ENCODE peak calls at places on chromosomes 13 and 19, in five cellular contexts. One of them, this sample, is unnamed.
A peak's percentile ranks its signal among the peaks of the same experiment; 100 is the strongest.

GRCh38 chr19:49843265-49843664 is 7.7 kb upstream of the PTOV1 start:
- DNase-seq in brain microvascular endothelial cell: no peak
- DNase-seq in tibial artery: no peak
- DNase-seq in breast epithelium: no peak
- DNase-seq in neuronal stem cell: no peak
- DNase-seq in this sample: no peak

GRCh38 chr13:25149670-25150069 is 22.4 kb downstream of the AMER2 start:
- DNase-seq in breast epithelium: no peak
- DNase-seq in neuronal stem cell: no peak
- DNase-seq in brain microvascular endothelial cell: no peak
- DNase-seq in tibial artery: no peak
- DNase-seq in this sample: no peak

GRCh38 chr19:51294977-51295375 is 16.5 kb upstream of the IGLON5 start:
- DNase-seq in breast epithelium: no peak
- DNase-seq in neuronal stem cell: no peak
- DNase-seq in brain microvascular endothelial cell: no peak
- DNase-seq in tibial artery: no peak
- DNase-seq in this sample: no peak

GRCh38 chr19:16338470-16339360 is 14.1 kb downstream of the KLF2 start:
- DNase-seq in brain microvascular endothelial cell: peak; percentile 95
- DNase-seq in tibial artery: no peak
- DNase-seq in neuronal stem cell: no peak
- DNase-seq in breast epithelium: peak; percentile 49
- DNase-seq in this sample: no peak

GRCh38 chr13:59112375-59112774 is 1051.4 kb downstream of the DIAPH3 start:
- DNase-seq in neuronal stem cell: no peak
- DNase-seq in tibial artery: no peak
- DNase-seq in breast epithelium: no peak
- DNase-seq in brain microvascular endothelial cell: peak; percentile 99
- DNase-seq in this sample: no peak

GRCh38 chr19:28920269-28921066 is 292.5 kb downstream of the UQCRFS1 start:
- DNase-seq in tibial artery: no peak
- DNase-seq in brain microvascular endothelial cell: no peak
- DNase-seq in neuronal stem cell: peak; percentile 5
- DNase-seq in breast epithelium: no peak
- DNase-seq in this sample: no peak

GRCh38 chr19:35357867-35358573 is at the start of gene FFAR3:
- DNase-seq in breast epithelium: no peak
- DNase-seq in neuronal stem cell: no peak
- DNase-seq in brain microvascular endothelial cell: no peak
- DNase-seq in tibial artery: peak; percentile 69
- DNase-seq in this sample: no peak

GRCh38 chr13:76921516-76921915 is 26.8 kb upstream of the ACOD1 start:
- DNase-seq in neuronal stem cell: no peak
- DNase-seq in tibial artery: no peak
- DNase-seq in breast epithelium: no peak
- DNase-seq in brain microvascular endothelial cell: no peak
- DNase-seq in this sample: no peak

GRCh38 chr13:50910483-50910805 is 853 bp downstream of the RNASEH2B start:
- DNase-seq in tibial artery: peak; percentile 77
- DNase-seq in breast epithelium: no peak
- DNase-seq in neuronal stem cell: peak; percentile 29
- DNase-seq in brain microvascular endothelial cell: no peak
- DNase-seq in this sample: no peak

GRCh38 chr13:75518439-75519088 is 19.1 kb downstream of the COMMD6 start:
- DNase-seq in neuronal stem cell: no peak
- DNase-seq in brain microvascular endothelial cell: no peak
- DNase-seq in breast epithelium: no peak
- DNase-seq in tibial artery: no peak
- DNase-seq in this sample: no peak

GRCh38 chr19:46466536-46467199 is 4.7 kb downstream of the PNMA8A start:
- DNase-seq in breast epithelium: no peak
- DNase-seq in tibial artery: peak; percentile 69
- DNase-seq in brain microvascular endothelial cell: peak; percentile 75
- DNase-seq in neuronal stem cell: no peak
- DNase-seq in this sample: no peak

GRCh38 chr13:73602295-73602694 is 531.9 kb downstream of the KLF12 start:
- DNase-seq in tibial artery: no peak
- DNase-seq in breast epithelium: no peak
- DNase-seq in neuronal stem cell: no peak
- DNase-seq in brain microvascular endothelial cell: peak; percentile 2
- DNase-seq in this sample: no peak

GRCh38 chr13:33126909-33127607 is 110.8 kb downstream of the KL start:
- DNase-seq in brain microvascular endothelial cell: no peak
- DNase-seq in neuronal stem cell: no peak
- DNase-seq in tibial artery: no peak
- DNase-seq in breast epithelium: no peak
- DNase-seq in this sample: no peak

GRCh38 chr19:50268046-50268445 is 61.1 kb downstream of the KCNC3 start:
- DNase-seq in tibial artery: no peak
- DNase-seq in neuronal stem cell: no peak
- DNase-seq in brain microvascular endothelial cell: no peak
- DNase-seq in breast epithelium: no peak
- DNase-seq in this sample: no peak

GRCh38 chr19:4277051-4277700 is 1.9 kb upstream of the SHD start:
- DNase-seq in brain microvascular endothelial cell: no peak
- DNase-seq in neuronal stem cell: no peak
- DNase-seq in breast epithelium: no peak
- DNase-seq in tibial artery: no peak
- DNase-seq in this sample: no peak

GRCh38 chr19:38852231-38853044 is 2.7 kb upstream of the HNRNPL start:
- DNase-seq in tibial artery: peak; percentile 83
- DNase-seq in brain microvascular endothelial cell: peak; percentile 43
- DNase-seq in breast epithelium: peak; percentile 60
- DNase-seq in neuronal stem cell: no peak
- DNase-seq in this sample: peak; percentile 61

GRCh38 chr13:33363328-33363727 is 77.8 kb upstream of the STARD13 start:
- DNase-seq in tibial artery: no peak
- DNase-seq in breast epithelium: no peak
- DNase-seq in brain microvascular endothelial cell: no peak
- DNase-seq in neuronal stem cell: no peak
- DNase-seq in this sample: no peak

GRCh38 chr19:16062789-16063188 is 13.5 kb upstream of the TPM4 start:
- DNase-seq in brain microvascular endothelial cell: no peak
- DNase-seq in breast epithelium: no peak
- DNase-seq in tibial artery: no peak
- DNase-seq in neuronal stem cell: no peak
- DNase-seq in this sample: no peak

GRCh38 chr19:7371001-7371400 is 22.3 kb downstream of the ARHGEF18 start:
- DNase-seq in tibial artery: no peak
- DNase-seq in breast epithelium: no peak
- DNase-seq in neuronal stem cell: no peak
- DNase-seq in brain microvascular endothelial cell: no peak
- DNase-seq in this sample: no peak
- H3K27ac ChIP-seq in tibial artery: no peak overlapping the region
- H3K27ac ChIP-seq in breast epithelium: no peak overlapping the region
- H3K27ac ChIP-seq in neuronal stem cell: no peak overlapping the region
- H3K27ac ChIP-seq in brain microvascular endothelial cell: no peak overlapping the region
- H3K27ac ChIP-seq in this sample: no peak overlapping the region

GRCh38 chr13:40611004-40611403 is 55.4 kb downstream of the FOXO1 start:
- DNase-seq in neuronal stem cell: no peak
- DNase-seq in brain microvascular endothelial cell: no peak
- DNase-seq in tibial artery: no peak
- DNase-seq in breast epithelium: no peak
- DNase-seq in this sample: no peak
- H3K27ac ChIP-seq in neuronal stem cell: no peak overlapping the region
- H3K27ac ChIP-seq in brain microvascular endothelial cell: no peak overlapping the region
- H3K27ac ChIP-seq in tibial artery: no peak overlapping the region
- H3K27ac ChIP-seq in breast epithelium: peak overlapping the region; percentile 23
- H3K27ac ChIP-seq in this sample: no peak overlapping the region

DNA sequence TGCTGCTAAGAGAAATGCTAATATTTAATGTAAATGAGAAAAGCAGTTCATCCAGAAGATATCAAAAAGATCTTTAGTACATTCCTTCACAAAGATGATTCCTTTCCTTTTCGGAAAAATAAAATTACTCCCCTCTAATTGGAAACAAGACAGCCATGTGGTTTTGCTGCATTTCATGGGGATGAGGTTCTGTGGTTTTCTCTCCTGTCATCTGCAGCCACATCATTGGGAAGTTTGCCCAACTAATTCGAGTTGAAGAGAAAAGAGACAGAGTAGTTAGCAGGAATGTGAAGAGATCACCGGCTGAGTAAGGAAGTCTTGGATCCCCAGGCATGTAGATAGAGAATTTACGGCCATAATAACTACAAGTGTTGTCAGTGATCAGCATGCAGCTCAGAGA is 122.1 kb downstream of the CYSLTR2 start:
- DNase-seq in breast epithelium: no peak
- DNase-seq in tibial artery: no peak
- DNase-seq in brain microvascular endothelial cell: peak; percentile 88
- DNase-seq in neuronal stem cell: no peak
- DNase-seq in this sample: no peak
- H3K27ac ChIP-seq in breast epithelium: no peak overlapping the region
- H3K27ac ChIP-seq in tibial artery: no peak overlapping the region
- H3K27ac ChIP-seq in brain microvascular endothelial cell: no peak overlapping the region
- H3K27ac ChIP-seq in neuronal stem cell: no peak overlapping the region
- H3K27ac ChIP-seq in this sample: no peak overlapping the region

GRCh38 chr13:91357613-91358383 is 10.3 kb downstream of the MIR17HG start:
- DNase-seq in neuronal stem cell: no peak
- DNase-seq in tibial artery: no peak
- DNase-seq in breast epithelium: no peak
- DNase-seq in brain microvascular endothelial cell: no peak
- DNase-seq in this sample: no peak
- H3K27ac ChIP-seq in neuronal stem cell: no peak overlapping the region
- H3K27ac ChIP-seq in tibial artery: no peak overlapping the region
- H3K27ac ChIP-seq in breast epithelium: no peak overlapping the region
- H3K27ac ChIP-seq in brain microvascular endothelial cell: no peak overlapping the region
- H3K27ac ChIP-seq in this sample: no peak overlapping the region

GRCh38 chr13:34943675-34944634 is 1.9 kb downstream of the NBEA start:
- DNase-seq in breast epithelium: no peak
- DNase-seq in tibial artery: no peak
- DNase-seq in neuronal stem cell: no peak
- DNase-seq in brain microvascular endothelial cell: no peak
- DNase-seq in this sample: no peak

GRCh38 chr13:34942732-34943674 is 933 bp downstream of the NBEA start:
- DNase-seq in breast epithelium: no peak
- DNase-seq in brain microvascular endothelial cell: no peak
- DNase-seq in tibial artery: peak; percentile 65
- DNase-seq in neuronal stem cell: peak; percentile 52
- DNase-seq in this sample: no peak

GRCh38 chr13:34941436-34941834 is 635 bp upstream of the NBEA start:
- DNase-seq in tibial artery: no peak
- DNase-seq in neuronal stem cell: no peak
- DNase-seq in brain microvascular endothelial cell: no peak
- DNase-seq in breast epithelium: no peak
- DNase-seq in this sample: no peak

GRCh38 chr13:34939771-34940170 is 2.3 kb upstream of the NBEA start:
- DNase-seq in brain microvascular endothelial cell: no peak
- DNase-seq in neuronal stem cell: no peak
- DNase-seq in tibial artery: no peak
- DNase-seq in breast epithelium: no peak
- DNase-seq in this sample: no peak

DNA sequence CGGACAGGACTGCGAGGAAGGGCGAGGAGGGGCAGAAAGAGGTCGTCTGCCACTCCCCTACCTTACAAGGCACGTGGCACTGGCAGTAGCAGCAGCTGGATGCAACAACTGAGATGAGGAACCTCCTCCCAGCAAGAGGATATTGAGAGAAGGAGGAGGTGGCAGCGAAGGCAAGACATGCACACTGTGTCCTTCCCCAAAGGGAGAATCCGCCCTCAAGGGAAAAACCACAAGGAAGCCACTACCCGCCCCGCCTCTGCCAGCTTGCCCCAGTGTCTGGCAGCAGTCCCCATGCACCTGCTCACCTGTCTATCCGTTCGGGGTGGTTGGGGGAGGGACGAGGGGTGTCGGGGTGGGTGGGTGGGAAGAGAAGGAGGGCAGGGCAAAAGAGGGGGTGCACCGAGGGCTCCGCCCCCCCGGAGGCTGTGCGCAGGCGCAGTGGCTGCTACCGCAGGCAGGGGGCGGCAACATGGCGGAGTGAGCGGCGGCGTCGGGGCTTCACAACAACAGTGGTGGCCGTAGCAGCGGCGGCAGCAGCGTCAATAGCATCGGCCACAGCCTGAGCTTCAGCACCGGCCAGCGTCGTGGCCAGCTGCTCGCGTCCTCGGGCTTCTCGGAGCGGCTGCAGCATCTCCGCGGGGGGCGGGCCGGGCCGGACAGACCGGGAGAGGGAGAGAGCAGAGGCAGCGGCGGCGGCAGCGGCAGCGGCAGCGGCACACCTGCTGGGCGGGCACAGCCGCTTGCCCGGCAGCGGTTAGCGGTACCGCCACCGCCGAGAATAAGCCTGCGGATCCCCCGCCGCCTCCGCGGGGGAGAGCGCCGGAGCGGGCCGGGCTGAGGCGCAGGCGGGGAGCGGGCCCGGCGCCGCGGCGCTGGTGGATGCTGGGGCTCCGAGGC is at the start of gene NBEA:
- DNase-seq in neuronal stem cell: peak; percentile 85
- DNase-seq in breast epithelium: peak; percentile 63
- DNase-seq in tibial artery: peak; percentile 78
- DNase-seq in brain microvascular endothelial cell: peak; percentile 19
- DNase-seq in this sample: peak; percentile 74
- H3K27ac ChIP-seq in neuronal stem cell: peak within 1 kb of the TSS; percentile 98
- H3K27ac ChIP-seq in breast epithelium: peak within 1 kb of the TSS; percentile 88
- H3K27ac ChIP-seq in tibial artery: peak within 1 kb of the TSS; percentile 78
- H3K27ac ChIP-seq in brain microvascular endothelial cell: no peak within 1 kb of the TSS
- H3K27ac ChIP-seq in this sample: peak within 1 kb of the TSS; percentile 55

GRCh38 chr19:14525729-14526128 is 3.7 kb upstream of the TECR start:
- DNase-seq in tibial artery: no peak
- DNase-seq in neuronal stem cell: no peak
- DNase-seq in breast epithelium: peak; percentile 78
- DNase-seq in brain microvascular endothelial cell: no peak
- DNase-seq in this sample: no peak
- H3K27ac ChIP-seq in tibial artery: no peak overlapping the region
- H3K27ac ChIP-seq in neuronal stem cell: no peak overlapping the region
- H3K27ac ChIP-seq in breast epithelium: peak overlapping the region; percentile 83
- H3K27ac ChIP-seq in brain microvascular endothelial cell: no peak overlapping the region
- H3K27ac ChIP-seq in this sample: peak overlapping the region; percentile 46

GRCh38 chr19:53034948-53035675 is 9.4 kb upstream of the ERVV-2 start:
- DNase-seq in breast epithelium: no peak
- DNase-seq in tibial artery: no peak
- DNase-seq in neuronal stem cell: no peak
- DNase-seq in brain microvascular endothelial cell: no peak
- DNase-seq in this sample: no peak

GRCh38 chr19:53037101-53038097 is 7.1 kb upstream of the ERVV-2 start:
- DNase-seq in tibial artery: no peak
- DNase-seq in breast epithelium: no peak
- DNase-seq in brain microvascular endothelial cell: peak; percentile 56
- DNase-seq in neuronal stem cell: no peak
- DNase-seq in this sample: no peak

GRCh38 chr19:53034054-53034453 is 10.5 kb upstream of the ERVV-2 start:
- DNase-seq in breast epithelium: no peak
- DNase-seq in tibial artery: no peak
- DNase-seq in neuronal stem cell: no peak
- DNase-seq in brain microvascular endothelial cell: no peak
- DNase-seq in this sample: no peak
- H3K27ac ChIP-seq in breast epithelium: no peak overlapping the region
- H3K27ac ChIP-seq in tibial artery: no peak overlapping the region
- H3K27ac ChIP-seq in neuronal stem cell: no peak overlapping the region
- H3K27ac ChIP-seq in brain microvascular endothelial cell: no peak overlapping the region
- H3K27ac ChIP-seq in this sample: no peak overlapping the region